ENCODE peak calls at places on chromosome 3, in five cellular contexts. S, H, W, J and V are unnamed samples.

GRCh38 chr3:101941253-101942039 is 92.1 kb downstream of the NFKBIZ start:
- DNase-seq in S (no peak), H (no peak), W (peak), J (no peak), V (peak)

GRCh38 chr3:71541313-71541712 is 42.2 kb downstream of the FOXP1 start:
- DNase-seq in S (no peak), H (no peak), W (no peak), J (no peak), V (no peak)

GRCh38 chr3:89145995-89146394 is 38.6 kb downstream of the EPHA3 start:
- DNase-seq in S (no peak), H (peak), W (peak), J (peak), V (peak)

GRCh38 chr3:98806583-98806982 is 43.4 kb downstream of the ST3GAL6 start:
- DNase-seq in S (no peak), H (no peak), W (no peak), J (no peak), V (no peak)

GRCh38 chr3:66501483-66502266 is 853 bp upstream of the LRIG1 start:
- DNase-seq in S (no peak), H (no peak), W (no peak), J (no peak), V (no peak)

GRCh38 chr3:16512435-16513140 is 911 bp downstream of the RFTN1 start:
- DNase-seq in S (no peak), H (no peak), W (no peak), J (peak), V (no peak)

GRCh38 chr3:195080571-195081141 is 190.3 kb downstream of the XXYLT1 start:
- DNase-seq in S (no peak), H (no peak), W (no peak), J (no peak), V (no peak)

GRCh38 chr3:194688207-194688711 is 2.6 kb downstream of the FAM43A start:
- DNase-seq in S (no peak), H (no peak), W (no peak), J (peak), V (no peak)

GRCh38 chr3:127690823-127691452 is 18.2 kb downstream of the ABTB1 start:
- DNase-seq in S (no peak), H (no peak), W (no peak), J (peak), V (no peak)

GRCh38 chr3:196108075-196108743 is 26.3 kb upstream of the TFRC start:
- DNase-seq in S (no peak), H (no peak), W (no peak), J (no peak), V (no peak)

GRCh38 chr3:15339786-15340215 is 7.4 kb upstream of the SH3BP5 start:
- DNase-seq in S (no peak), H (no peak), W (no peak), J (peak), V (no peak)

GRCh38 chr3:126746395-126747177 is 42.5 kb downstream of the CHCHD6 start:
- DNase-seq in S (peak), H (peak), W (peak), J (peak), V (peak)

GRCh38 chr3:16547555-16547954 is 34.1 kb upstream of the RFTN1 start:
- DNase-seq in S (no peak), H (no peak), W (no peak), J (no peak), V (no peak)

GRCh38 chr3:48592519-48593087 is 2.5 kb downstream of the COL7A1 start:
- DNase-seq in S (no peak), H (no peak), W (no peak), J (peak), V (no peak)

GRCh38 chr3:120625199-120625598 is 29.1 kb downstream of the NDUFB4 start:
- DNase-seq in S (no peak), H (no peak), W (no peak), J (no peak), V (no peak)

GRCh38 chr3:187967982-187968381 is 186.0 kb upstream of the LPP start:
- DNase-seq in S (no peak), H (no peak), W (no peak), J (no peak), V (no peak)

GRCh38 chr3:29280675-29281264 is at the start of gene RBMS3:
- DNase-seq in S (peak), H (peak), W (peak), J (peak), V (peak)

GRCh38 chr3:134460965-134461364 is 24.8 kb downstream of the ANAPC13 start:
- DNase-seq in S (no peak), H (peak), W (no peak), J (no peak), V (peak)

GRCh38 chr3:100900671-100901070 is 92.5 kb downstream of the ABI3BP start:
- DNase-seq in S (no peak), H (peak), W (no peak), J (no peak), V (no peak)

GRCh38 chr3:10247679-10248183 is 528 bp upstream of the TATDN2 start:
- DNase-seq in S (no peak), H (no peak), W (no peak), J (no peak), V (no peak)

GRCh38 chr3:51637144-51637940 is 33.7 kb upstream of the TEX264 start:
- DNase-seq in S (no peak), H (no peak), W (no peak), J (no peak), V (no peak)

GRCh38 chr3:182636646-182637045 is 156.7 kb upstream of the ATP11B start:
- DNase-seq in S (no peak), H (peak), W (no peak), J (no peak), V (no peak)

GRCh38 chr3:128784843-128785242 is 58.9 kb downstream of the RAB7A start:
- DNase-seq in S (no peak), H (no peak), W (no peak), J (no peak), V (no peak)

GRCh38 chr3:171055336-171056178 is 29.0 kb upstream of the SLC2A2 start:
- DNase-seq in S (no peak), H (peak), W (peak), J (peak), V (no peak)

GRCh38 chr3:30681276-30682211 is 75.1 kb downstream of the TGFBR2 start:
- DNase-seq in S (no peak), H (peak), W (no peak), J (no peak), V (no peak)

GRCh38 chr3:9168230-9168629 is 81.2 kb downstream of the SRGAP3 start:
- DNase-seq in S (no peak), H (no peak), W (no peak), J (no peak), V (peak)

GRCh38 chr3:52784021-52784621 is 6.7 kb downstream of the ITIH1 start:
- DNase-seq in S (no peak), H (no peak), W (no peak), J (no peak), V (no peak)

GRCh38 chr3:64408770-64409169 is 183.5 kb upstream of the PRICKLE2 start:
- DNase-seq in S (no peak), H (no peak), W (no peak), J (peak), V (no peak)